ENCODE peak calls at places on chromosomes 4 and X, in nine cellular contexts. K is uterus, W is heart right ventricle, P is mesenchymal stem cell, L is left ventricle myocardium inferior, T is lung, B is sigmoid colon, X is A549, O is endothelial cell of umbilical vein. G is an unnamed sample. For H3K4me1, the result is how much of the 10 kb centered on the place peaks cover.

GRCh38 chrX:110915120-110915519 is 119.5 kb upstream of the CHRDL1 start:
- DNase-seq in K (no peak), X (no peak), P (peak), O (no peak), T (no peak), L (no peak), B (no peak), W (no peak), G (no peak)

GRCh38 chr4:43456383-43456782 is 563.9 kb downstream of the GRXCR1 start:
- DNase-seq in T (no peak), L (no peak), B (no peak), O (peak), X (no peak), P (peak), W (no peak), K (no peak), G (no peak)

GRCh38 chr4:81466841-81467671 is 4.7 kb downstream of the RASGEF1B start:
- DNase-seq in O (peak), L (no peak), K (peak), B (no peak), T (peak), W (no peak), X (no peak), P (peak), G (peak)

GRCh38 chr4:33649015-33649414 is 2595.3 kb downstream of the ARAP2 start:
- DNase-seq in T (no peak), K (no peak), B (no peak), P (peak), O (no peak), X (no peak), W (no peak), L (no peak), G (no peak)

GRCh38 chrX:10110984-10111363 is 45.8 kb upstream of the CLCN4 start:
- DNase-seq in K (no peak), T (no peak), W (no peak), P (no peak), O (peak), B (no peak), L (no peak), X (no peak), G (no peak)

GRCh38 chr4:89836897-89837384 is at the start of gene SNCA:
- DNase-seq in O (peak), K (peak), W (peak), L (peak), X (peak), B (peak), T (peak), P (peak), G (peak)

GRCh38 chr4:16259531-16260246 is 33.4 kb upstream of the TAPT1 start:
- DNase-seq in B (no peak), L (no peak), W (no peak), P (no peak), O (no peak), T (no peak), X (no peak), K (no peak), G (peak)

GRCh38 chr4:78565971-78566372 is 14.4 kb downstream of the ANXA3 start:
- DNase-seq in B (no peak), P (peak), K (no peak), T (no peak), X (peak), L (no peak), O (peak), W (no peak), G (no peak)

GRCh38 chrX:138008280-138008679 is 442.4 kb downstream of the ZIC3 start:
- DNase-seq in W (no peak), K (no peak), B (no peak), P (no peak), T (no peak), L (no peak), X (no peak), O (no peak), G (no peak)

GRCh38 chr4:105587851-105588250 is 35.4 kb downstream of the ARHGEF38 start:
- DNase-seq in B (no peak), X (no peak), W (no peak), K (no peak), P (no peak), O (no peak), L (no peak), T (no peak), G (no peak)

GRCh38 chr4:184983660-184984356 is 34.5 kb upstream of the HELT start:
- DNase-seq in X (peak), B (no peak), L (peak), K (peak), P (peak), T (peak), O (peak), W (peak), G (peak)

GRCh38 chr4:154961263-154961662 is 180.2 kb downstream of the RBM46 start:
- DNase-seq in X (no peak), T (no peak), K (no peak), B (no peak), W (no peak), O (no peak), L (no peak), P (no peak), G (no peak)

GRCh38 chr4:190020790-190021717 is 6.0 kb downstream of the FRG2 start:
- DNase-seq in W (no peak), B (peak), P (no peak), K (no peak), O (no peak), X (peak), L (no peak), T (peak), G (peak)

GRCh38 chr4:145609494-145610427 is 9.4 kb upstream of the MMAA start:
- DNase-seq in K (peak), O (peak), W (no peak), L (peak), T (peak), B (no peak), P (peak), X (peak), G (peak)

GRCh38 chrX:77446840-77447239 is 349 bp upstream of the FGF16 start:
- DNase-seq in T (no peak), L (no peak), K (no peak), B (no peak), P (no peak), W (no peak), O (peak), X (no peak), G (no peak)

GRCh38 chrX:23246001-23246400 is 88.6 kb upstream of the PTCHD1 start:
- DNase-seq in O (no peak), B (no peak), W (no peak), X (no peak), L (no peak), T (no peak), K (no peak), P (peak), G (no peak)

GRCh38 chrX:17214962-17215361 is 160.0 kb upstream of the NHS start:
- DNase-seq in B (no peak), K (no peak), L (no peak), X (no peak), W (no peak), P (no peak), O (no peak), T (no peak), G (no peak)

GRCh38 chrX:135497736-135498135 is 22.7 kb upstream of the INTS6L start:
- DNase-seq in O (no peak), P (no peak), L (no peak), K (no peak), W (no peak), T (no peak), B (no peak), X (no peak), G (no peak)

GRCh38 chr4:5018603-5019002 is 655 bp downstream of the CYTL1 start:
- DNase-seq in T (no peak), P (no peak), L (no peak), B (no peak), O (no peak), W (no peak), X (no peak), K (no peak), G (no peak)

GRCh38 chr4:52729586-52729985 is 21.6 kb downstream of the ERVMER34-1 start:
- DNase-seq in T (no peak), B (no peak), L (no peak), P (no peak), X (no peak), O (no peak), W (no peak), K (no peak), G (no peak)

GRCh38 chrX:48569958-48570357 is 4.3 kb upstream of the RBM3 start:
- DNase-seq in X (no peak), B (no peak), W (no peak), O (peak), K (no peak), P (no peak), T (no peak), L (no peak), G (peak)

GRCh38 chr4:38842998-38843397 is 13.6 kb downstream of the TLR6 start:
- DNase-seq in L (no peak), O (no peak), K (no peak), T (no peak), X (no peak), W (no peak), P (no peak), B (no peak), G (no peak)

GRCh38 chr4:25810016-25810415 is 52.8 kb downstream of the SEL1L3 start:
- DNase-seq in K (no peak), X (no peak), B (no peak), O (no peak), T (no peak), L (no peak), P (no peak), W (no peak), G (no peak)

GRCh38 chrX:133645977-133646750 is 230.9 kb upstream of the GPC4 start:
- DNase-seq in B (no peak), W (no peak), O (no peak), P (peak), T (no peak), X (no peak), K (no peak), L (no peak), G (peak)

GRCh38 chrX:153845842-153846241 is 15.5 kb upstream of the PDZD4 start:
- DNase-seq in P (no peak), X (no peak), W (no peak), K (no peak), O (no peak), T (no peak), B (no peak), L (no peak), G (no peak)

GRCh38 chr4:74444891-74445642 is at the start of gene AREG:
- DNase-seq in T (peak), P (peak), W (peak), X (peak), L (peak), K (peak), B (peak), O (peak), G (peak)

GRCh38 chrX:18674417-18674787 is 2.5 kb upstream of the RS1 start:
- DNase-seq in T (no peak), L (peak), B (peak), K (peak), W (peak), O (peak), X (peak), P (peak), G (peak)

GRCh38 chr4:96776922-96777510 is 937.1 kb downstream of the PDHA2 start:
- DNase-seq in K (no peak), W (no peak), L (no peak), T (no peak), O (no peak), P (peak), X (no peak), B (no peak), G (no peak)

GRCh38 chr4:68267433-68267944 is 22.0 kb upstream of the TMPRSS11B start:
- DNase-seq in P (peak), T (no peak), L (no peak), B (no peak), O (no peak), W (no peak), X (no peak), K (no peak), G (no peak)

GRCh38 chr4:38100474-38101255 is 140.5 kb downstream of the PTTG2 start:
- DNase-seq in P (no peak), K (no peak), O (no peak), L (no peak), W (no peak), T (no peak), B (no peak), X (no peak), G (no peak)

GRCh38 chrX:38271154-38271716 is 50.6 kb upstream of the SRPX start:
- DNase-seq in B (no peak), W (no peak), K (no peak), X (no peak), T (no peak), L (no peak), P (no peak), O (peak), G (no peak)

GRCh38 chr4:125702406-125702805 is 387.7 kb downstream of the FAT4 start:
- DNase-seq in L (no peak), X (no peak), K (no peak), T (no peak), W (no peak), B (no peak), O (no peak), P (no peak), G (no peak)

GRCh38 chr4:24328300-24328699 is 256.1 kb downstream of the DHX15 start:
- DNase-seq in K (no peak), X (no peak), T (no peak), B (no peak), O (no peak), L (no peak), P (no peak), W (no peak), G (no peak)

GRCh38 chr4:24321151-24321550 is 263.2 kb downstream of the DHX15 start:
- DNase-seq in T (no peak), K (no peak), W (no peak), P (no peak), O (no peak), X (no peak), L (no peak), B (no peak), G (no peak)

GRCh38 chr4:24321637-24322036 is 262.7 kb downstream of the DHX15 start:
- DNase-seq in X (no peak), K (no peak), L (no peak), B (no peak), P (no peak), O (no peak), T (no peak), W (no peak), G (no peak)

GRCh38 chr4:24322986-24323385 is 261.4 kb downstream of the DHX15 start:
- DNase-seq in K (no peak), X (no peak), T (no peak), O (no peak), B (no peak), P (no peak), W (no peak), L (no peak), G (no peak)

DNA sequence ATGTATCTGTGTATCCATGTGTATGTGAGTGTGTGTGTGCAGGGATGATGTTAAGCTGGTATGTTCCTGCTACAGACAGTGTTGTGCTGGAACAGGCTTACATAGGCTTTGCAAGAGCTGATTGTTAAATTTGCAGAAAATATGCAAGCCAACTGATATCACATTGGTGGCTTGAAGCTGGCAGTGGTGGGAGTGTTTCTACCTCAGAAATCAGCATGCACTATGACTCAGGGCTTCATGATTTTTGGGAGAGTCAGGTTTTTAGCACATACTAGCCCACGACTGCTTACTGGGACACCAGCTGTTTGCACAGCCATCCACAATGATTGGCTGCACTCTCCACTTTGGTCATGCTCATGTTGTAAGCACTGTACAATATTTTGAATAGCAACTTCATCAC is 261.8 kb downstream of the DHX15 start:
- DNase-seq in P (no peak), O (no peak), L (no peak), B (no peak), W (no peak), X (no peak), K (no peak), T (no peak), G (no peak)
- H3K4me3 ChIP-seq in P (no peak), O (no peak), L (no peak), B (no peak), W (no peak), X (no peak), K (no peak), T (no peak), G (no peak)

GRCh38 chr4:168881754-168882153 is 128.3 kb downstream of the CBR4 start:
- DNase-seq in P (no peak), X (no peak), O (no peak), K (no peak), L (no peak), B (no peak), W (no peak), T (no peak), G (no peak)
- H3K4me1 ChIP-seq in P (under half), X (half or more), O (under half), K (under half), L (half or more), B (under half), W (half or more), T (under half), G (under half)

DNA sequence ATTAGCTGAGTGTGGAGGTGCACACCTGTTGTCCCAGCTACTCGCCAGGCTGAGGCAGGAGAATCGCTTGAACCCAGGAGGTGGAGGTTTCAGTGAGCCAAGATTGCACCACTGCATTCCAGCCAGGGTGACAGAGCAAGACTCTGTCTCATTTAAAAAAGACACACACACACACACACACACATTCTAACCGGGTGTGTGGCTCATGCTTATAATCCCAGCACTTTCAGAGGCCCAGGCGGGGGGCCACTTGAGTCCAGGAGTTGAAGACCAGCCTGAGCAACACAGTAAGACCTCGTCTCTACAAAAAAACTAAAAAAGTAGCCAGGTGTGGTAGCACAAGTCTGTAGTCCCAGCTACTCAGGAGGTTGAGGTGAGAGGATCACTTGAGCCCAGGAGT is 152.3 kb downstream of the LRBA start:
- DNase-seq in W (no peak), T (no peak), L (no peak), X (no peak), B (no peak), O (no peak), K (no peak), P (no peak), G (no peak)
- H3K4me3 ChIP-seq in W (no peak), T (no peak), L (no peak), X (no peak), B (no peak), O (no peak), K (no peak), P (no peak), G (no peak)

GRCh38 chrX:40007136-40007535 is 90.6 kb downstream of the BCOR start:
- DNase-seq in X (no peak), W (no peak), L (no peak), T (no peak), O (no peak), B (no peak), P (no peak), K (peak), G (no peak)
- H3K4me1 ChIP-seq in X (under half), W (under half), L (under half), T (under half), O (under half), B (under half), P (under half), K (under half), G (under half)

GRCh38 chr4:88452941-88453340 is 4.0 kb upstream of the HERC5 start:
- DNase-seq in B (no peak), P (no peak), X (no peak), T (no peak), O (no peak), K (no peak), L (no peak), W (no peak), G (no peak)

GRCh38 chr4:88457307-88458090 is 580 bp downstream of the HERC5 start:
- DNase-seq in W (peak), O (no peak), L (peak), X (peak), T (peak), B (peak), K (peak), P (peak), G (peak)

GRCh38 chr4:88456757-88457306 is at the start of gene HERC5:
- DNase-seq in L (peak), P (peak), K (peak), O (peak), X (peak), T (peak), B (peak), W (peak), G (peak)

DNA sequence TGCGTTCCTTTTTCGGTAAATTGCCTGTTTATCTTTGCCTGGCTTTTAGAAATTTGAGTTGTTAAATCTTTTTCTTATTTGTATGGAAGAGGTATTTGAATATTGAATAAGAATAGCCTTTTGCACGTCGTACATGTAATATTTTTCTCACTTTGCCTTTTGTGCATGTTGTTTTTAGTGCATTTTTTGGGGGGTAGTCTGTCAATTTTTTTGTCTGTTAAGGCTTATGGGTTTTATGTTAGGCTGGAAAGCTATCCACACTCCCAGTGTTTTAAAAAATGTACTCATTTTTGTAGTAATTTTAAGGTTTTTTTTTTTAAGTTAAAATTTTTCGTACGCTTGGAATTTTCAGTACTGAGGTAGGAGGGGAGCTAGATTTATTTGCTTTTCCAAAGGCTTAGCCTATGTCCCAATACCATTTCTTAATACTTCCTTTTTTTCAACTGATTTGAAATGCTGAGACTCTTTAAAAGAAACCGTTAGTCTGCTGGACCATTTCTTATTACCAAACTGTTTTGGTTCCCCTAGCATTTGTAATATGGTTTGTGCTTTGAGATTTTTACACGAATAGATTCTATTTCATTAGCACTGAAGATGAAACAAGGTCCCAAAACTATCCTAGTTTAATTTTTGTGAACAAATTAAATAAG is 1.3 kb downstream of the HERC5 start:
- DNase-seq in W (no peak), T (no peak), O (no peak), B (no peak), P (no peak), L (no peak), K (no peak), X (no peak), G (no peak)
- H3K4me3 ChIP-seq in W (peak), T (no peak), O (no peak), B (peak), P (no peak), L (peak), K (peak), X (no peak), G (no peak)

DNA sequence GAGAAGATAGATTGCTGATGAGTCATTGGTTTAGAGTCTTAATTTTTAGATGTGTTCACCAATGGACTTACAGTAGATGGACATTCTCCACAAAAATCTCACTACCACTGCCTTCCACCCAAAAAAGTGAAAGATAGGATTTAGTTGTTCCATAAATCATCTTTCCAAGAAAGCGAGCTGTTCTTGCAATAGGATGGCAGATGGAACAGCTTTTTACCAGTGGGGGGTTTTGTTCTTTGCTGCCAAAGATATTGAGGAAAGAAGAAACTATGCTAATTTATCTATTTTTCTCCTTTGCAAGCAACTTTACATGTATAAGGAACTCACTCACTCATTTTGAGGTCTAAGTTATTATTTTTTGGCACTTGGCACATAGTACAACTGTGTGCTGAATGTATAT is 109.5 kb downstream of the ADGRL3 start:
- DNase-seq in P (peak), K (no peak), O (no peak), W (no peak), L (no peak), T (no peak), X (no peak), B (no peak), G (no peak)
- H3K4me1 ChIP-seq in P (under half), K (under half), O (under half), W (under half), L (under half), T (under half), X (under half), B (under half), G (under half)

DNA sequence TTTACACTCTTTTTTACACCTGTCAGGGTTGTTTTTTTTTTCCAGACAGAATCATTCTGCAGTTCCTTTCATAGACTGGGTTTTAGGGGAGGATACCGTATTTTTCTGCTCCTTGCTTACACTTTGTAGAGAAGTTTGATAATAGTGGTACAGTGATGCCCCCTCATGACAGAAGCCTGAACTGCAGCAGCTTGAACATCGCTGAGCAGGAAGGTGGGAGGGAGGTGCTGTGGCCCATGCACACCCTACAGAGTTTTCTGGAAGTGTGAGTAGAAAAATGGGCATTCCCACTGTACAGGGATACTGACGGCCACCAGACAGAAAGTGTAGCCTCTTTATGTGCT is 54.5 kb downstream of the RAB40A start:
- DNase-seq in O (peak), L (peak), W (peak), T (peak), B (peak), K (peak), X (peak), P (peak), G (peak)
- H3K4me3 ChIP-seq in O (peak), L (peak), W (peak), T (no peak), B (peak), K (peak), X (peak), P (no peak), G (peak)